ENCODE peak calls at places on chromosomes 7 and 10, in four cellular contexts. H is GM12878, N is H1, Q is HepG2. A is an unnamed sample.

GRCh38 chr7:5083291-5083690 is 37.6 kb downstream of the RBAK start:
- DNase-seq in H (no peak), N (no peak), Q (no peak), A (no peak)

GRCh38 chr10:32409741-32410140 is 36.2 kb upstream of the CCDC7 start:
- DNase-seq in H (no peak), N (no peak), Q (no peak), A (no peak)

GRCh38 chr10:77771450-77771849 is 133.8 kb upstream of the KCNMA1 start:
- DNase-seq in H (no peak), N (no peak), Q (no peak), A (no peak)

GRCh38 chr10:99834410-99834809 is 52.0 kb downstream of the ABCC2 start:
- DNase-seq in H (no peak), N (no peak), Q (peak; percentile 23), A (no peak)

GRCh38 chr10:110852255-110852896 is 19.4 kb upstream of the PDCD4 start:
- DNase-seq in H (no peak), N (peak; percentile 38), Q (peak; percentile 59), A (no peak)

GRCh38 chr10:131654471-131655087 is 246.2 kb upstream of the PPP2R2D start:
- DNase-seq in H (no peak), N (peak; percentile 39), Q (no peak), A (no peak)

GRCh38 chr7:72751978-72752377 is 76.0 kb downstream of the TYW1B start:
- DNase-seq in H (no peak), N (peak; percentile 54), Q (no peak), A (no peak)

GRCh38 chr10:82866424-82867020 is 991.5 kb downstream of the NRG3 start:
- DNase-seq in H (no peak), N (no peak), Q (no peak), A (no peak)

GRCh38 chr10:24617771-24618396 is 105.8 kb downstream of the ARHGAP21 start:
- DNase-seq in H (no peak), N (peak; percentile 89), Q (peak; percentile 50), A (peak; percentile 59)

GRCh38 chr10:35126062-35126529 is 550 bp upstream of the CREM start:
- DNase-seq in H (no peak), N (no peak), Q (no peak), A (no peak)

GRCh38 chr10:17236468-17236886 is 8.4 kb downstream of the VIM start:
- DNase-seq in H (no peak), N (no peak), Q (no peak), A (no peak)

GRCh38 chr7:123948122-123948521 is 23.1 kb downstream of the SPAM1 start:
- DNase-seq in H (no peak), N (no peak), Q (no peak), A (no peak)

GRCh38 chr10:124677871-124678565 is 66.2 kb downstream of the FAM53B start:
- DNase-seq in H (no peak), N (no peak), Q (no peak), A (no peak)

GRCh38 chr7:104127204-104127603 is 80.6 kb downstream of the ORC5 start:
- DNase-seq in H (no peak), N (no peak), Q (no peak), A (no peak)

GRCh38 chr10:43857206-43857952 is 208.7 kb upstream of the ZNF32 start:
- DNase-seq in H (no peak), N (peak; percentile 19), Q (no peak), A (no peak)
- H3K9ac ChIP-seq in H (no peak overlapping the region), N (no peak overlapping the region), Q (no peak overlapping the region), A (no peak overlapping the region)

GRCh38 chr10:116810895-116811294 is 38.4 kb upstream of the ENO4 start:
- DNase-seq in H (no peak), N (no peak), Q (no peak), A (no peak)

GRCh38 chr10:116808706-116809105 is 40.6 kb upstream of the ENO4 start:
- DNase-seq in H (no peak), N (no peak), Q (no peak), A (no peak)

GRCh38 chr10:116811691-116812090 is 37.6 kb upstream of the ENO4 start:
- DNase-seq in H (no peak), N (no peak), Q (no peak), A (no peak)

GRCh38 chr10:116809528-116810500 is 39.5 kb upstream of the ENO4 start:
- DNase-seq in H (no peak), N (peak; percentile 81), Q (peak; percentile 12), A (no peak)
- TF ChIP-seq ZNF274 in H (no peak), N (no peak), Q (no peak), A (no peak)

GRCh38 chr10:114260366-114260765 is 21.3 kb downstream of the VWA2 start:
- DNase-seq in H (no peak), N (no peak), Q (no peak), A (no peak)

GRCh38 chr10:114259825-114260224 is 20.8 kb downstream of the VWA2 start:
- DNase-seq in H (no peak), N (no peak), Q (no peak), A (no peak)

GRCh38 chr10:114262478-114262877 is 23.4 kb downstream of the VWA2 start:
- DNase-seq in H (no peak), N (no peak), Q (no peak), A (no peak)

GRCh38 chr10:114258274-114258840 is 19.3 kb downstream of the VWA2 start:
- DNase-seq in H (no peak), N (no peak), Q (no peak), A (no peak)

DNA sequence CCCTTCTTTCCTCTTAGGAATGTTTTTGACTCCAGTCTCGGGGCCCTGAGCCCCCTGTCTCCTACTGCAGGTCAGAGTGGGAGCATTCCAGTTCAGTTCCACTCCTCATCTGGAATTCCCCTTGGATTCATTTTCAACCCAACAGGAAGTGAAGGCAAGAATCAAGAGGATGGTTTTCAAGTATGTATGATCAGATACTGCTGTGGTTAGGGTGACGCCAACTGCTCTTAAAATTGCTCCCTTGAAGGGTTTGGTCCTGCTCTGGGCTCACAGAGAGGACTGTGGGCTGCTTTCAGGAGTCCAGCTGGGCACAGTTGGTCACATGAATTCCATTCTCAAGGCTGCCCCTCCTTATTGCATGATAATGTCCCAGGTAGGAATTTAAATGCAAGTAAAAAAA is 22.1 kb downstream of the VWA2 start:
- DNase-seq in H (no peak), N (no peak), Q (no peak), A (no peak)
- TF ChIP-seq SUZ12 in H (no peak), N (no peak), Q (no peak), A (no peak)

DNA sequence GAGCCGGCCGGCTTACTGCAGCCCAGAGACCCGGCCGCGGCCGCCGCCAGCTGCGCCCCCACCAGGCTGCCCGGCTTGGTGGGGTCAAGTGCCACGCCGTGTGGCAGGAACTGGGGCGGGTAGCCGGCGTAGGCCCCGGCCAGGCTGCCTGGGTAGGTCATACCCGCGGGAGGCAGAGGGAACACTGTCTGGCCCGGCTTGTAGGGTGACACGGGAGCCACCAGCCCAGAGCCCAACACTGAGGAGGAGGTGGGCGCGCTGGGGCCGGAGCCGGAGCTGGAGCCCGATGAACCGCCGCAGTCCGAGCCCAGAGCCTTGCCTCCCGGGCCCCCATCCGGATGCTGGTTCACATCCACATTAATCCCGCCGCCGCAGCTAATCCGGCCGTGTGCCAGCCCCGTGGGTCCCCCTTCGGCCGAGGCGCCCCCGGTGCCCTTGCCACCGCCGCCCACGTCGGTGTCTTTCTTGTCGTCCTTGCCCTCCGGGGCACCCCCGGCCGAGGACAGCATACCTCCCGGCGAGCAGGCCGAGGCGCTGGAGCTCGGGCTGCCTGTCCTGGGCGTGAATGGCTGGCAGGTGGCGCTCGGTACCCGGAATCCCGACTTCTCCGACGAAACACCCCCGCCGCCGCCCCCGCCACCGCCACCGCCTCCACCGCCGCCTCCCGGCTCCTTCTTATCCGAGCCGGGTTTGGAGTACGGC is 2.0 kb downstream of the ZNF503 start:
- DNase-seq in H (no peak), N (peak; percentile 86), Q (peak; percentile 36), A (no peak)
- H3K9ac ChIP-seq in H (no peak overlapping the region), N (no peak overlapping the region), Q (peak overlapping the region; percentile 93), A (peak overlapping the region; percentile 50)

GRCh38 chr7:157089100-157089510 is 49.6 kb upstream of the UBE3C start:
- DNase-seq in H (no peak), N (no peak), Q (peak; percentile 66), A (no peak)
- TF ChIP-seq ZNF274 in H (no peak), N (no peak), Q (no peak), A (no peak)

GRCh38 chr7:30168800-30169584 is 34.2 kb downstream of the MTURN start:
- DNase-seq in H (no peak), N (no peak), Q (no peak), A (peak; percentile 97)
- TF ChIP-seq SUZ12 in H (no peak), N (no peak), Q (no peak), A (no peak)

GRCh38 chr7:517848-518629 is 1.6 kb downstream of the PDGFA start:
- DNase-seq in H (no peak), N (peak; percentile 72), Q (no peak), A (no peak)
- H3K9ac ChIP-seq in H (peak overlapping the region; percentile 16), N (no peak overlapping the region), Q (peak overlapping the region; percentile 43), A (peak overlapping the region; percentile 98)

DNA sequence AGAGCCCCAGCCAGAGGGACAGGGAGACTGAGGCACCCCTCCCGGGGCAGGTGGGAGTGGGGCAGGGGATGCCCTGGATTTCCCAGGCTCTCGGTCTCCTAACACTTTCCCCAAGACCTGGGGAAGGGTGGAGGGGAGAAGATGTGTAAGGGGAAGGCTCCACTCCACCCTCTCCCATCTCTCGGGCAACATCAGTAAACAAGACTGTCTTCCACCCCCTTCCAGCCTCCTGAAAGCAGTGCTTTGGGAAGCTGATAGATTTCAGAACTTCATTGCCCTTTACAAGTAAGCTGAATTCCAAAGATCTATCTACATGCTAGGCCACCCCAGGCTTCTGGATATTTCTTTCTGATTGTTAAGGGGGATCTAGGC is 3.7 kb downstream of the FLNC start:
- DNase-seq in H (no peak), N (no peak), Q (no peak), A (no peak)
- TF ChIP-seq ZNF274 in H (no peak), N (no peak), Q (no peak), A (no peak)